ENCODE peak calls at places on chromosomes 1 and 21, in eight cellular contexts. W, K, O, R, U, N, T and L are unnamed samples.

GRCh38 chr21:42443876-42444744 is 40.4 kb downstream of the UBASH3A start:
- DNase-seq in W (no peak), K (no peak), O (no peak), R (no peak), U (no peak), N (no peak), T (no peak), L (no peak)

GRCh38 chr1:165137551-165138316 is 218.8 kb downstream of the LMX1A start:
- DNase-seq in W (no peak), K (no peak), O (no peak), R (no peak), U (no peak), N (no peak), T (no peak), L (no peak)

GRCh38 chr21:36125513-36126121 is 9.3 kb upstream of the CBR3 start:
- DNase-seq in W (peak), K (peak), O (peak), R (peak), U (peak), N (no peak), T (no peak), L (peak)

GRCh38 chr1:244012232-244012631 is 38.9 kb upstream of the ZBTB18 start:
- DNase-seq in W (no peak), K (peak), O (no peak), R (no peak), U (no peak), N (no peak), T (no peak), L (no peak)

GRCh38 chr21:35016071-35016470 is 33.0 kb downstream of the RUNX1 start:
- DNase-seq in W (no peak), K (no peak), O (no peak), R (no peak), U (no peak), N (no peak), T (no peak), L (no peak)

GRCh38 chr1:216047821-216048220 is 375.4 kb downstream of the USH2A start:
- DNase-seq in W (no peak), K (peak), O (no peak), R (no peak), U (no peak), N (no peak), T (no peak), L (no peak)

GRCh38 chr1:93692983-93693591 is 11.4 kb upstream of the BCAR3 start:
- DNase-seq in W (no peak), K (peak), O (peak), R (peak), U (no peak), N (no peak), T (no peak), L (no peak)

GRCh38 chr1:54052470-54052933 is 502 bp downstream of the TMEM59 start:
- DNase-seq in W (no peak), K (peak), O (no peak), R (peak), U (no peak), N (no peak), T (peak), L (peak)

GRCh38 chr1:231557898-231558710 is 29.6 kb downstream of the TSNAX start:
- DNase-seq in W (no peak), K (peak), O (no peak), R (no peak), U (no peak), N (no peak), T (no peak), L (no peak)

GRCh38 chr1:1783320-1783719 is 5.0 kb upstream of the NADK start:
- DNase-seq in W (peak), K (no peak), O (no peak), R (no peak), U (no peak), N (no peak), T (peak), L (no peak)

GRCh38 chr1:57421366-57421765 is 2.5 kb downstream of the DAB1 start:
- DNase-seq in W (no peak), K (no peak), O (no peak), R (no peak), U (no peak), N (no peak), T (no peak), L (no peak)

GRCh38 chr1:78005755-78006154 is 1.0 kb downstream of the DNAJB4 start:
- DNase-seq in W (no peak), K (peak), O (no peak), R (no peak), U (no peak), N (no peak), T (no peak), L (no peak)

GRCh38 chr1:177255411-177255810 is 84.7 kb downstream of the BRINP2 start:
- DNase-seq in W (no peak), K (peak), O (no peak), R (no peak), U (no peak), N (no peak), T (no peak), L (no peak)

GRCh38 chr1:183244466-183244865 is 58.4 kb downstream of the LAMC2 start:
- DNase-seq in W (peak), K (no peak), O (peak), R (no peak), U (peak), N (peak), T (no peak), L (no peak)

GRCh38 chr1:245173446-245174178 is 18.8 kb downstream of the KIF26B start:
- DNase-seq in W (no peak), K (peak), O (no peak), R (no peak), U (peak), N (no peak), T (no peak), L (no peak)

GRCh38 chr1:203743101-203743501 is 21.9 kb upstream of the LAX1 start:
- DNase-seq in W (no peak), K (no peak), O (no peak), R (no peak), U (no peak), N (no peak), T (peak), L (no peak)

GRCh38 chr1:208209896-208210589 is 34.1 kb downstream of the PLXNA2 start:
- DNase-seq in W (no peak), K (no peak), O (no peak), R (no peak), U (no peak), N (no peak), T (no peak), L (no peak)

GRCh38 chr1:202585591-202585934 is 124.7 kb downstream of the SYT2 start:
- DNase-seq in W (no peak), K (peak), O (no peak), R (no peak), U (no peak), N (no peak), T (no peak), L (no peak)

GRCh38 chr1:197982266-197982665 is 65.1 kb downstream of the LHX9 start:
- DNase-seq in W (no peak), K (no peak), O (no peak), R (no peak), U (no peak), N (no peak), T (no peak), L (no peak)

GRCh38 chr1:220696863-220697231 is 6.7 kb downstream of the C1orf115 start:
- DNase-seq in W (no peak), K (peak), O (no peak), R (no peak), U (no peak), N (no peak), T (no peak), L (no peak)

GRCh38 chr1:196009362-196009761 is 598.9 kb downstream of the KCNT2 start:
- DNase-seq in W (no peak), K (no peak), O (no peak), R (no peak), U (no peak), N (no peak), T (no peak), L (no peak)
- TF ChIP-seq CTCF in W (no peak), K (no peak), O (no peak), R (no peak), U (no peak), N (no peak), T (no peak), L (no peak)

GRCh38 chr1:206799311-206799710 is 27.0 kb upstream of the IL10 start:
- DNase-seq in W (no peak), K (peak), O (no peak), R (no peak), U (no peak), N (no peak), T (no peak), L (no peak)
- TF ChIP-seq CTCF in W (no peak), K (no peak), O (no peak), R (no peak), U (no peak), N (no peak), T (no peak), L (no peak)

GRCh38 chr1:23242414-23242813 is 25.1 kb upstream of the HTR1D start:
- DNase-seq in W (no peak), K (no peak), O (no peak), R (no peak), U (no peak), N (no peak), T (no peak), L (no peak)
- TF ChIP-seq CTCF in W (no peak), K (no peak), O (no peak), R (no peak), U (no peak), N (no peak), T (no peak), L (no peak)

GRCh38 chr1:19405761-19406481 is 79.4 kb downstream of the CAPZB start:
- DNase-seq in W (no peak), K (peak), O (no peak), R (no peak), U (no peak), N (no peak), T (no peak), L (no peak)

GRCh38 chr1:19406680-19407079 is 78.7 kb downstream of the CAPZB start:
- DNase-seq in W (no peak), K (no peak), O (no peak), R (no peak), U (no peak), N (no peak), T (no peak), L (no peak)

GRCh38 chr1:19403256-19403655 is 82.1 kb downstream of the CAPZB start:
- DNase-seq in W (no peak), K (no peak), O (no peak), R (no peak), U (no peak), N (no peak), T (no peak), L (no peak)

GRCh38 chr1:19404748-19405147 is 80.6 kb downstream of the CAPZB start:
- DNase-seq in W (no peak), K (no peak), O (no peak), R (no peak), U (no peak), N (no peak), T (no peak), L (no peak)

DNA sequence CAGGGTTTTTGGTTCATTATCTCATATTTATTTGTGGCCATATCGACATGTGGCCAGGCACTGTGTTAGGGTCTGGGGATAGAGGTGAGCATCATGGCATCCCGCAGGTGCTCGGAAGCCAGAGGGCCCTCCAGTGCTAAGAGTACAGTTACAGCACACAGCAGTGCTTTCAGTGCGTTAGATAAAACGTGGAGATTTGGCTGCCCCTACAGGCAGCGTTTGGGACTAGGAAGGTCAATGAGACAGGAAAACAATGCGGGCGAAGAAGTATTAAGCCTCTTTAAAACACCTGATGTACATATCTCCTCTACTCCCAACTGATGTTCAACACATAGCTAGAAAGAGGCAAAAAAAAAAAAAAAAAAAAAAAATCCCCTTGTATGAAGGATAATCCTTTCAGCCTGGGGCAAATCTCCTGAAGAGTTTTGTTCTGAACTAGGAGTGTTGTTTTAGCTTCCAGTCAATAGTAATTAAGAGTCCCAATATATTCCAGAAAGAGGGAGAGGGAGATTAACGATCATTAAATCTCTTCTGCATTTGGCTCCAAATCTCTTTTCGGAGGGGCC is 80.1 kb downstream of the CAPZB start:
- DNase-seq in W (no peak), K (no peak), O (no peak), R (no peak), U (no peak), N (no peak), T (no peak), L (no peak)
- TF ChIP-seq CTCF in W (no peak), K (peak), O (peak), R (no peak), U (peak), N (peak), T (peak), L (peak)

GRCh38 chr1:3900969-3901529 is 977 bp upstream of the C1orf174 start:
- DNase-seq in W (peak), K (peak), O (peak), R (peak), U (peak), N (peak), T (peak), L (peak)
- TF ChIP-seq CTCF in W (no peak), K (no peak), O (no peak), R (no peak), U (no peak), N (no peak), T (no peak), L (peak)

GRCh38 chr1:175218786-175219447 is 26.3 kb upstream of the KIAA0040 start:
- DNase-seq in W (no peak), K (no peak), O (no peak), R (no peak), U (no peak), N (no peak), T (no peak), L (no peak)

GRCh38 chr1:175220853-175221547 is 28.4 kb upstream of the KIAA0040 start:
- DNase-seq in W (no peak), K (no peak), O (no peak), R (no peak), U (no peak), N (no peak), T (no peak), L (no peak)

GRCh38 chr1:175219774-175220173 is 27.2 kb upstream of the KIAA0040 start:
- DNase-seq in W (no peak), K (no peak), O (no peak), R (peak), U (no peak), N (no peak), T (no peak), L (no peak)

GRCh38 chr1:175222296-175222938 is 29.8 kb upstream of the KIAA0040 start:
- DNase-seq in W (no peak), K (peak), O (no peak), R (no peak), U (no peak), N (no peak), T (no peak), L (no peak)

GRCh38 chr1:175221548-175222175 is 29.1 kb upstream of the KIAA0040 start:
- DNase-seq in W (peak), K (peak), O (peak), R (no peak), U (no peak), N (no peak), T (peak), L (no peak)
- TF ChIP-seq CTCF in W (peak), K (no peak), O (peak), R (no peak), U (peak), N (no peak), T (peak), L (peak)